ENCODE peak calls at places on chromosomes 5 and 9, in nine cellular contexts. S is heart right ventricle; C is transverse colon; X is colonic mucosa; F is IMR-90; B is lower lobe of right lung; E is heart left ventricle; P is CD4-positive, alpha-beta T cell; Y is testis. R is an unnamed sample.

GRCh38 chr5:147483961-147484707 is 25.7 kb downstream of the DPYSL3 start:
- DNase-seq in Y (peak; percentile 30), F (peak; percentile 96), X (peak; percentile 60), P (no peak), C (peak; percentile 33), S (peak; percentile 74), B (no peak), E (peak; percentile 80), R (no peak)

GRCh38 chr9:102700936-102701335 is 294.2 kb upstream of the CYLC2 start:
- DNase-seq in E (no peak), B (no peak), P (no peak), C (no peak), Y (no peak), F (no peak), X (no peak), S (no peak), R (no peak)

GRCh38 chr9:120909904-120910303 is 16.7 kb downstream of the TRAF1 start:
- DNase-seq in S (no peak), Y (no peak), B (no peak), X (no peak), F (no peak), P (no peak), E (no peak), C (no peak), R (no peak)

GRCh38 chr9:123302348-123303214 is 34.2 kb upstream of the STRBP start:
- DNase-seq in F (no peak), C (no peak), S (no peak), Y (no peak), B (no peak), X (no peak), E (no peak), P (no peak), R (no peak)

GRCh38 chr5:175709276-175709781 is 51.5 kb downstream of the HRH2 start:
- DNase-seq in Y (no peak), E (no peak), S (no peak), P (no peak), X (no peak), B (no peak), C (no peak), F (no peak), R (peak; percentile 80)

GRCh38 chr5:137600721-137601360 is 101.7 kb upstream of the SPOCK1 start:
- DNase-seq in S (no peak), P (no peak), Y (no peak), E (no peak), B (no peak), C (no peak), X (no peak), F (no peak), R (no peak)

GRCh38 chr5:87137280-87137679 is 130.4 kb upstream of the RASA1 start:
- DNase-seq in E (no peak), B (no peak), Y (peak; percentile 57), S (peak; percentile 51), C (no peak), X (no peak), P (no peak), F (no peak), R (no peak)

GRCh38 chr9:86135374-86135773 is 36.0 kb upstream of the GOLM1 start:
- DNase-seq in E (no peak), Y (no peak), P (no peak), B (no peak), C (no peak), X (no peak), F (no peak), S (no peak), R (no peak)

GRCh38 chr5:172096184-172096941 is 89.9 kb upstream of the FBXW11 start:
- DNase-seq in X (no peak), F (no peak), C (no peak), Y (no peak), B (no peak), S (no peak), P (no peak), E (peak; percentile 60), R (no peak)

GRCh38 chr5:179135441-179136215 is 75.5 kb downstream of the ZNF354C start:
- DNase-seq in B (peak; percentile 38), Y (no peak), X (no peak), C (no peak), P (no peak), E (peak; percentile 23), S (no peak), F (no peak), R (no peak)

GRCh38 chr5:59099270-59099994 is 516.6 kb downstream of the RAB3C start:
- DNase-seq in E (no peak), F (peak; percentile 96), Y (no peak), C (no peak), P (peak; percentile 8), X (no peak), S (no peak), B (no peak), R (no peak)

GRCh38 chr5:1285883-1286291 is 9.0 kb downstream of the TERT start:
- DNase-seq in S (no peak), F (no peak), C (no peak), B (no peak), P (no peak), X (peak; percentile 15), E (peak; percentile 38), Y (no peak), R (no peak)

GRCh38 chr9:110986529-110986928 is 51.7 kb downstream of the LPAR1 start:
- DNase-seq in E (no peak), S (no peak), P (no peak), C (no peak), X (no peak), F (peak; percentile 30), B (no peak), Y (no peak), R (no peak)

GRCh38 chr9:715743-716400 is 125.6 kb upstream of the DMRT1 start:
- DNase-seq in P (no peak), E (no peak), S (no peak), C (no peak), B (no peak), F (peak; percentile 68), X (no peak), Y (no peak), R (no peak)

GRCh38 chr9:91033802-91034201 is 232.2 kb downstream of the SYK start:
- DNase-seq in C (peak; percentile 50), B (no peak), Y (no peak), S (no peak), P (peak; percentile 38), F (no peak), X (peak; percentile 46), E (peak; percentile 69), R (no peak)

GRCh38 chr5:153551537-153552079 is 61.1 kb downstream of the GRIA1 start:
- DNase-seq in B (no peak), P (no peak), F (peak; percentile 95), C (no peak), S (no peak), X (no peak), E (no peak), Y (no peak), R (no peak)

GRCh38 chr9:121700831-121701419 is 49.5 kb downstream of the DAB2IP start:
- DNase-seq in F (no peak), P (no peak), Y (no peak), X (no peak), B (no peak), E (peak; percentile 81), S (peak; percentile 53), C (no peak), R (peak; percentile 44)

GRCh38 chr5:173230741-173231380 is 4.1 kb downstream of the NKX2-5 start:
- DNase-seq in F (no peak), C (no peak), X (no peak), B (no peak), E (no peak), S (no peak), P (no peak), Y (no peak), R (no peak)
- H3K27ac ChIP-seq in F (no peak overlapping the region), C (no peak overlapping the region), X (no peak overlapping the region), B (no peak overlapping the region), E (peak overlapping the region; percentile 92), S (peak overlapping the region; percentile 88), P (no peak overlapping the region), Y (no peak overlapping the region), R (no peak overlapping the region)

GRCh38 chr5:9557696-9558095 is 11.8 kb upstream of the SEMA5A start:
- DNase-seq in X (no peak), C (no peak), S (no peak), E (no peak), B (no peak), P (no peak), F (peak; percentile 82), Y (no peak), R (no peak)
- H3K27ac ChIP-seq in X (no peak overlapping the region), C (peak overlapping the region; percentile 29), S (no peak overlapping the region), E (no peak overlapping the region), B (no peak overlapping the region), P (no peak overlapping the region), F (no peak overlapping the region), Y (no peak overlapping the region), R (no peak overlapping the region)

DNA sequence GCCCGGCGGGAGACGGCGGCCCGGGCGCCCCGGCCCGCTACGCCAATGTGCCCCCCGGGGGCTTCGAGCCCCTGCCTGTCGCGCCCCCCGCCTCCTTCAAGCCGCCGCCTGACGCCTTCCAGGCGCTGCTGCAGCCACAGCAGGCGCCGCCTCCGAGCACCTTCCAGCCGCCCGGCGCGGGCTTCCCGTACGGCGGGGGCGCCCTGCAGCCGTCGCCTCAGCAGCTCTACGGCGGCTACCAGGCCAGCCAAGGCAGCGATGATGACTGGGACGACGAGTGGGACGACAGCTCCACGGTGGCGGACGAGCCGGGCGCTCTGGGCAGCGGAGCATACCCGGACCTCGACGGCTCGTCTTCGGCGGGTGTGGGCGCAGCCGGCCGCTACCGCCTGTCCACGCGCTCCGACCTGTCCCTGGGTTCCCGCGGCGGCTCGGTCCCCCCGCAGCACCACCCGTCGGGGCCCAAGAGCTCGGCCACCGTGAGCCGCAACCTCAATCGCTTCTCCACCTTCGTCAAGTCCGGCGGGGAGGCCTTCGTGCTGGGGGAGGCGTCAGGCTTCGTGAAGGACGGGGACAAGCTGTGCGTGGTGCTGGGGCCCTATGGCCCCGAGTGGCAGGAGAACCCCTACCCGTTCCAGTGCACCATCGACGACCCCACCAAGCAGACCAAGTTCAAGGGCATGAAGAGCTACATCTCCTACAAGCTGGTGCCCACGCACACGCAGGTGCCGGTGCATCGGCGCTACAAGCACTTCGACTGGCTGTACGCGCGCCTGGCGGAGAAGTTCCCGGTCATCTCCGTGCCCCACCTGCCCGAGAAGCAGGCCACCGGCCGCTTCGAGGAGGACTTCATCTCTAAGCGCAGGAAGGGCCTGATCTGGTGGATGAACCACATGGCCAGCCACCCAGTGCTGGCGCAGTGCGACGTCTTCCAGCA is 855 bp downstream of the SNX18 start:
- DNase-seq in P (peak; percentile 39), F (peak; percentile 49), C (peak; percentile 58), B (peak; percentile 86), E (peak; percentile 87), Y (no peak), S (peak; percentile 41), X (peak; percentile 40), R (no peak)
- H3K27ac ChIP-seq in P (peak overlapping the region; percentile 61), F (peak overlapping the region; percentile 88), C (peak overlapping the region; percentile 95), B (peak overlapping the region; percentile 96), E (peak overlapping the region; percentile 95), Y (peak overlapping the region; percentile 92), S (peak overlapping the region; percentile 99), X (peak overlapping the region; percentile 92), R (peak overlapping the region; percentile 81)

GRCh38 chr5:5183933-5184332 is 43.8 kb downstream of the ADAMTS16 start:
- DNase-seq in B (no peak), P (no peak), S (no peak), C (no peak), F (no peak), E (no peak), X (no peak), Y (no peak), R (no peak)
- H3K27ac ChIP-seq in B (no peak overlapping the region), P (no peak overlapping the region), S (no peak overlapping the region), C (no peak overlapping the region), F (no peak overlapping the region), E (no peak overlapping the region), X (no peak overlapping the region), Y (no peak overlapping the region), R (no peak overlapping the region)

R was measured in caudate nucleus.